ENCODE peak calls at places on chromosomes 16 and 17, in ten cellular contexts. F, I, N, J, L, S, V, G, Q and K are unnamed samples.
A peak's percentile ranks its signal among the peaks of the same experiment; 100 is the strongest.

GRCh38 chr16:85454171-85454883 is 158.8 kb upstream of the GSE1 start:
- DNase-seq in F (no peak), I (peak; percentile 47), N (no peak), J (no peak), L (no peak), S (no peak), V (no peak), G (no peak), Q (no peak), K (no peak)

GRCh38 chr17:218711-219110 is 37.3 kb upstream of the DOC2B start:
- DNase-seq in F (no peak), I (no peak), N (no peak), J (no peak), L (peak; percentile 35), S (no peak), V (no peak), G (no peak), Q (peak; percentile 26), K (no peak)

GRCh38 chr16:30737794-30738648 is 10.2 kb upstream of the PHKG2 start:
- DNase-seq in F (no peak), I (no peak), N (no peak), J (no peak), L (no peak), S (no peak), V (no peak), G (no peak), Q (peak; percentile 54), K (no peak)

GRCh38 chr17:80408872-80409271 is 6.1 kb upstream of the ENDOV start:
- DNase-seq in F (peak; percentile 42), I (no peak), N (no peak), J (no peak), L (no peak), S (no peak), V (no peak), G (no peak), Q (no peak), K (no peak)

GRCh38 chr17:63082273-63082861 is 116.3 kb downstream of the TANC2 start:
- DNase-seq in F (no peak), I (no peak), N (no peak), J (peak; percentile 26), L (no peak), S (no peak), V (no peak), G (no peak), Q (no peak), K (no peak)

GRCh38 chr17:80770881-80771611 is 220.6 kb upstream of the CHMP6 start:
- DNase-seq in F (no peak), I (no peak), N (no peak), J (no peak), L (no peak), S (no peak), V (no peak), G (no peak), Q (peak; percentile 63), K (no peak)

GRCh38 chr17:45307290-45308015 is 9.4 kb downstream of the MAP3K14 start:
- DNase-seq in F (no peak), I (peak; percentile 43), N (no peak), J (peak; percentile 69), L (no peak), S (no peak), V (no peak), G (peak; percentile 90), Q (no peak), K (peak; percentile 77)

GRCh38 chr17:83092931-83093330 is 13.5 kb downstream of the METRNL start:
- DNase-seq in F (no peak), I (no peak), N (no peak), J (no peak), L (no peak), S (no peak), V (no peak), G (no peak), Q (no peak), K (no peak)

GRCh38 chr17:28500712-28501379 is 5.3 kb upstream of the FOXN1 start:
- DNase-seq in F (no peak), I (no peak), N (no peak), J (no peak), L (no peak), S (no peak), V (no peak), G (peak; percentile 63), Q (no peak), K (no peak)

GRCh38 chr17:73520369-73520761 is 123.9 kb downstream of the SDK2 start:
- DNase-seq in F (no peak), I (no peak), N (no peak), J (no peak), L (no peak), S (no peak), V (no peak), G (no peak), Q (no peak), K (no peak)

GRCh38 chr17:73348018-73348823 is 36.4 kb upstream of the CDC42EP4 start:
- DNase-seq in F (no peak), I (no peak), N (no peak), J (no peak), L (no peak), S (no peak), V (no peak), G (no peak), Q (no peak), K (no peak)

GRCh38 chr16:25118851-25119584 is 7.5 kb downstream of the LCMT1 start:
- DNase-seq in F (no peak), I (no peak), N (no peak), J (no peak), L (no peak), S (no peak), V (no peak), G (no peak), Q (no peak), K (no peak)

GRCh38 chr16:53974484-53975115 is 270.6 kb downstream of the FTO start:
- DNase-seq in F (no peak), I (no peak), N (no peak), J (no peak), L (no peak), S (no peak), V (no peak), G (no peak), Q (no peak), K (no peak)

GRCh38 chr16:89036776-89037175 is 56.9 kb upstream of the ACSF3 start:
- DNase-seq in F (no peak), I (no peak), N (no peak), J (no peak), L (no peak), S (no peak), V (no peak), G (no peak), Q (no peak), K (no peak)

GRCh38 chr17:82384730-82385429 is 13.3 kb downstream of the UTS2R start:
- DNase-seq in F (peak; percentile 85), I (no peak), N (no peak), J (peak; percentile 60), L (no peak), S (no peak), V (peak; percentile 50), G (no peak), Q (no peak), K (peak; percentile 54)

GRCh38 chr17:1764274-1764673 is 2.4 kb downstream of the SERPINF1 start:
- DNase-seq in F (peak; percentile 66), I (peak; percentile 74), N (peak; percentile 96), J (no peak), L (peak; percentile 90), S (no peak), V (peak; percentile 84), G (no peak), Q (peak; percentile 93), K (peak; percentile 82)

GRCh38 chr17:46108120-46108519 is 85.1 kb downstream of the KANSL1 start:
- DNase-seq in F (no peak), I (no peak), N (no peak), J (no peak), L (no peak), S (no peak), V (no peak), G (no peak), Q (no peak), K (no peak)

GRCh38 chr17:44842748-44843147 is 4.9 kb upstream of the HIGD1B start:
- DNase-seq in F (no peak), I (no peak), N (no peak), J (no peak), L (no peak), S (no peak), V (no peak), G (no peak), Q (no peak), K (no peak)

DNA sequence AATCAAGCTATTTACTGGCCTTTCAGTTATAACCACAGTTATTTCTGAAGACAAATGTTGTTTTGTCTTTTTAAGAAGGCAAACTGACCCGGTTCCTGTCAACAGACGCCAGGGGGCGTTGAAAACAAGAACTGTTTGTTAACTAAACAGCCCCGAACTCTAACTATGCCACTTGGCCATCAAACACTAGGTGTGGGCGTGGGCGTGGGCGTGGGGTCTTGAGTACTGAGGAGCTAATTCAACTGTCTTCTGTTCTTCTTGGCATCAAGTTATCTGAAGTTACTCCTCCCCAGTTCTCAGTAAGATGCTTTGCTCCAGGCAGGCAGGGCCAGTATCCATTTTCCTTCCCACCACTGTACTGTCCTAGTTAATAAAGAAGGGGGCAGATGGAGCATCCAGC is 63.3 kb upstream of the MTMR4 start:
- DNase-seq in F (peak; percentile 34), I (peak; percentile 27), N (no peak), J (peak; percentile 70), L (peak; percentile 80), S (no peak), V (peak; percentile 23), G (no peak), Q (no peak), K (peak; percentile 64)
- TF ChIP-seq EP300 in F (no peak), I (no peak), N (no peak), J (no peak), L (no peak), S (no peak), V (no peak), G (no peak), Q (no peak), K (no peak)

GRCh38 chr16:72844225-72844920 is 203.6 kb downstream of the ZFHX3 start:
- DNase-seq in F (no peak), I (no peak), N (no peak), J (no peak), L (no peak), S (no peak), V (no peak), G (peak; percentile 11), Q (no peak), K (no peak)
- TF ChIP-seq EP300 in F (no peak), I (no peak), N (no peak), J (no peak), L (no peak), S (no peak), V (no peak), G (no peak), Q (no peak), K (no peak)

DNA sequence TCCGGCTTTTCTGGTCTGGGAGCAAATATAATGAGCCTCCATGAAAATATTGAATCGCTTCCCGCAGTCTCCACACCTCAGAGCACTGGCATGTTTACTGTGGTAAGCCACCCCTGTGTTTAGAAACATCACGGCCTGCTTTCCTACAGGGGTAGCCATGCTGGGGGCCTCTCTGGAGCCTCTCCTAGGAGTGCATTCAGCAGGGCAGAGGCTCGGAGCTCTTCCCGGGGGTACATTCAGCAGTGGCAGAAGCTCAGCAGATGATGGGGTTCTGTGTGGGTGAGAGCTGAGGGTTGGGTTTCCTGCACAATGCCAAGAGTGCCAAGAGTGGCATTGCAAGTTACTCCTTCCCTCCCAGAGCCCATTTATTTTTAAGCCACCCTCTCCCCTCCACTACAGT is 386.6 kb downstream of the SEC14L1 start:
- DNase-seq in F (peak; percentile 2), I (no peak), N (no peak), J (no peak), L (peak; percentile 41), S (no peak), V (no peak), G (no peak), Q (no peak), K (no peak)
- TF ChIP-seq EP300 in F (no peak), I (no peak), N (no peak), J (no peak), L (no peak), S (no peak), V (no peak), G (no peak), Q (no peak), K (no peak)

GRCh38 chr17:56819431-56820145 is 14.1 kb downstream of the C17orf67 start:
- DNase-seq in F (peak; percentile 76), I (peak; percentile 53), N (no peak), J (peak; percentile 81), L (peak; percentile 49), S (peak; percentile 62), V (peak; percentile 82), G (peak; percentile 53), Q (no peak), K (peak; percentile 90)
- TF ChIP-seq EP300 in F (no peak), I (no peak), N (no peak), J (no peak), L (no peak), S (no peak), V (no peak), G (no peak), Q (no peak), K (peak; percentile 35)